ENCODE peak calls at places on chromosomes 1 and 21, in nine cellular contexts. H is IMR-90, K is H54, Y is esophagus muscularis mucosa, S is transverse colon, G is stomach, E is breast epithelium, I is ovary, X is adrenal gland. B is an unnamed sample.

GRCh38 chr1:76942549-76942948 is 75.3 kb downstream of the ST6GALNAC5 start:
- DNase-seq in K (no peak), I (no peak), G (no peak), E (no peak), S (no peak), H (peak), X (no peak), Y (no peak), B (no peak)

GRCh38 chr21:32096411-32096810 is 182.4 kb downstream of the MIS18A start:
- DNase-seq in H (no peak), I (no peak), S (no peak), Y (no peak), E (no peak), X (no peak), G (no peak), K (peak), B (no peak)

GRCh38 chr1:101587749-101588148 is 350.9 kb downstream of the S1PR1 start:
- DNase-seq in I (peak), S (peak), X (peak), G (no peak), K (no peak), H (peak), Y (no peak), E (no peak), B (peak)

GRCh38 chr21:45493401-45494001 is 48.7 kb downstream of the SLC19A1 start:
- DNase-seq in S (no peak), G (no peak), I (no peak), X (no peak), K (no peak), Y (no peak), E (no peak), H (no peak), B (no peak)

GRCh38 chr1:77824083-77824482 is 44.6 kb downstream of the MIGA1 start:
- DNase-seq in H (peak), Y (no peak), X (no peak), E (no peak), G (no peak), S (no peak), K (no peak), I (no peak), B (peak)

GRCh38 chr1:31239653-31240241 is at the start of gene NKAIN1:
- DNase-seq in I (no peak), Y (no peak), H (peak), E (no peak), S (no peak), G (no peak), X (peak), K (no peak), B (peak)

GRCh38 chr1:27855085-27855484 is 17.3 kb upstream of the THEMIS2 start:
- DNase-seq in I (no peak), E (no peak), Y (no peak), S (no peak), X (no peak), K (no peak), H (no peak), G (no peak), B (no peak)

GRCh38 chr1:163668472-163668871 is 346.7 kb downstream of the NUF2 start:
- DNase-seq in K (no peak), Y (no peak), G (no peak), I (no peak), E (no peak), H (no peak), S (no peak), X (no peak), B (no peak)

GRCh38 chr1:234276389-234276788 is 96.9 kb upstream of the COA6 start:
- DNase-seq in I (no peak), X (no peak), E (no peak), G (no peak), S (no peak), H (no peak), K (no peak), Y (no peak), B (no peak)

GRCh38 chr1:229088711-229089110 is 182.2 kb upstream of the RAB4A start:
- DNase-seq in K (no peak), H (no peak), I (no peak), X (no peak), G (no peak), E (no peak), Y (no peak), S (no peak), B (no peak)

GRCh38 chr1:161784963-161785362 is 18.8 kb downstream of the ATF6 start:
- DNase-seq in E (no peak), X (peak), H (no peak), S (no peak), Y (no peak), I (no peak), G (no peak), K (no peak), B (no peak)

GRCh38 chr1:66364578-66365391 is 169.2 kb upstream of the SGIP1 start:
- DNase-seq in K (no peak), X (no peak), E (no peak), H (peak), Y (no peak), S (no peak), I (no peak), G (no peak), B (no peak)

GRCh38 chr1:211356723-211357418 is 30.2 kb downstream of the TRAF5 start:
- DNase-seq in I (no peak), Y (no peak), E (no peak), K (no peak), S (no peak), H (peak), X (no peak), G (no peak), B (no peak)

GRCh38 chr1:90122679-90123340 is 127.9 kb downstream of the ZNF326 start:
- DNase-seq in H (no peak), S (no peak), Y (no peak), E (no peak), I (no peak), G (no peak), X (no peak), K (no peak), B (peak)

GRCh38 chr1:226446058-226446457 is 38.2 kb upstream of the PARP1 start:
- DNase-seq in X (no peak), Y (no peak), I (no peak), G (no peak), E (no peak), K (no peak), H (no peak), S (no peak), B (no peak)

GRCh38 chr1:29991025-29991424 is 732.4 kb downstream of the MATN1 start:
- DNase-seq in E (no peak), G (no peak), I (no peak), Y (peak), H (no peak), S (peak), K (no peak), X (no peak), B (no peak)

GRCh38 chr1:5509664-5510452 is 482.4 kb downstream of the NPHP4 start:
- DNase-seq in E (no peak), G (peak), Y (no peak), S (peak), H (peak), K (peak), X (peak), I (peak), B (peak)

GRCh38 chr1:161771166-161771565 is 5.0 kb downstream of the ATF6 start:
- DNase-seq in X (no peak), S (no peak), K (no peak), G (no peak), E (no peak), Y (no peak), I (no peak), H (no peak), B (no peak)

GRCh38 chr21:42063206-42063577 is 7.9 kb upstream of the UMODL1 start:
- DNase-seq in Y (no peak), X (peak), K (no peak), S (peak), G (peak), I (no peak), H (no peak), E (no peak), B (peak)

GRCh38 chr1:209641216-209642181 is 10.7 kb downstream of the LAMB3 start:
- DNase-seq in H (no peak), E (no peak), X (peak), Y (no peak), I (peak), S (peak), G (no peak), K (no peak), B (peak)

GRCh38 chr1:212359794-212360479 is 54.7 kb downstream of the PACC1 start:
- DNase-seq in G (no peak), S (no peak), Y (no peak), I (no peak), E (no peak), H (no peak), K (no peak), X (no peak), B (no peak)

DNA sequence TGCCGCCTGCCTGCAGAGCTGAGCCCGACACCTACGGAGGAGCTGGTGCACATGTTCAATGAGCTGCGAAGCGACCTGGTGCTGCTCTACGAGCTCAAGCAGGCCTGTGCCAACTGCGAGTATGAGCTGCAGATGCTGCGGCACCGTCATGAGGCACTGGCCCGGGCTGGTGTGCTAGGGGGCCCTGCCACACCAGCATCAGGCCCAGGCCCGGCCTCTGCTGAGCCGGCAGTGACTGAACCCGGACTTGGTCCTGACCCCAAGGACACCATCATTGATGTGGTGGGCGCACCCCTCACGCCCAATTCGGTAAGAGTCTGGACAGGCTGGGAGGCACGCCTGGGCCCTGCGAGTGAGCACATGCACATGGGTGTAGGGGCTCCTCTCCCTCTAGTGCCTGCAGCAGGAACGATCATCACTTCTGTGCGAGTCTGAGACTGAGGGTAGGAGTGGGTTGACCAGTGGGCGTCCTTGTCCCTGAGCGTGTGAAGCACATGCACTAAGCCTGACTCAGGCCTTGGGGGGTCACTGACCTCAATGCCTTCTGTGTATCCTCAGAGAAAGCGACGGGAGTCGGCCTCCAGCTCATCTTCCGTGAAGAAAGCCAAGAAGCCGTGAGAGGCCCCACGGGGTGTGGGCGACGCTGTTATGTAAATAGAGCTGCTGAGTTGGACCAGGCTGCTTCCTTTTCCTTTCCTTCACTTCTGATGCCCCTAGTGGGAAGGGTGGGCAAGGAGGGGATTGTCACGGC is 6.9 kb downstream of the DMAP1 start:
- DNase-seq in K (no peak), I (no peak), Y (no peak), S (no peak), H (peak), E (no peak), X (peak), G (no peak), B (peak)
- TF ChIP-seq POLR2A in K (no peak), I (no peak), Y (no peak), S (no peak), H (no peak), E (no peak), X (no peak), G (no peak), B (no peak)

GRCh38 chr1:24900985-24901781 is 28.9 kb downstream of the RUNX3 start:
- DNase-seq in G (peak), S (peak), E (no peak), I (no peak), K (no peak), H (no peak), X (no peak), Y (no peak), B (no peak)
- TF ChIP-seq POLR2A in G (no peak), S (no peak), E (no peak), I (no peak), K (no peak), H (no peak), X (no peak), Y (no peak), B (no peak)

DNA sequence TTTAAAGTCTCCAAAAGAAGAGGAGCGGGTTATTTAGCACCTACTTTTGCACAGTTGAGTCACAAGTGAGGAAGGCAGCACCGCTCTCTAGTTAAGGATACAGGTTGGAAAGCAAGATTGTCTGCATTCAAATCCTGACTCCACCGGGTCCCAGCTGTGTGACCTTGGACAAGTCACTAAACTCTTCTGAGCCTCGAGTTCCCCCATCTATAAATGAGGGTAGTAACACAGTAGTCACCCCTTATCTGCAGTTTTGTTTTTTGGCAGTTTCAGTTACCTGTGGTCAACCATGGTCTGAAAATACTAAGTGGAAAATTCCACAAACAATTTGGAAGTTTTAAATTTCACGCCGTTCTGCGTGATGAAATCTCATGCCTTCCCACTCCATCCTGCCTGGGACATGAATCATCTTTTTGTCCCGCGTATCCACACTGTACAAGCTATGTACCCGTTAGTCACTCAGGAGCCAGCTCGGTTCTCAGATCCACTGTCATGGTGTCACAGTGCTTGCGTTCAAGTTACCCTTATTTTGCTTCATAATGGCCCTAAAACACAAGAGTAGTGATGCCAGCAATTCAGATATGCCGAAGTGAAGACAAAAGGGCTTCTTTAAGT is 49.4 kb downstream of the CAPZB start:
- DNase-seq in H (peak), G (no peak), Y (no peak), K (no peak), E (no peak), I (peak), X (no peak), S (no peak), B (no peak)
- TF ChIP-seq POLR2A in H (no peak), G (no peak), Y (no peak), K (no peak), E (no peak), I (no peak), X (no peak), S (no peak), B (no peak)

GRCh38 chr1:84146375-84147032 is 2.4 kb downstream of the PRKACB start:
- DNase-seq in S (no peak), H (peak), X (no peak), G (no peak), K (no peak), I (no peak), Y (no peak), E (no peak), B (no peak)

GRCh38 chr1:84148758-84149157 is 4.7 kb downstream of the PRKACB start:
- DNase-seq in S (no peak), X (no peak), E (no peak), G (no peak), H (no peak), I (no peak), K (no peak), Y (no peak), B (no peak)

GRCh38 chr1:84141177-84142003 is 2.7 kb upstream of the PRKACB start:
- DNase-seq in I (no peak), E (no peak), X (no peak), G (no peak), H (peak), Y (no peak), K (no peak), S (no peak), B (no peak)

GRCh38 chr1:84145051-84145450 is 980 bp downstream of the PRKACB start:
- DNase-seq in S (peak), Y (no peak), H (peak), I (no peak), G (no peak), K (no peak), E (no peak), X (no peak), B (no peak)

DNA sequence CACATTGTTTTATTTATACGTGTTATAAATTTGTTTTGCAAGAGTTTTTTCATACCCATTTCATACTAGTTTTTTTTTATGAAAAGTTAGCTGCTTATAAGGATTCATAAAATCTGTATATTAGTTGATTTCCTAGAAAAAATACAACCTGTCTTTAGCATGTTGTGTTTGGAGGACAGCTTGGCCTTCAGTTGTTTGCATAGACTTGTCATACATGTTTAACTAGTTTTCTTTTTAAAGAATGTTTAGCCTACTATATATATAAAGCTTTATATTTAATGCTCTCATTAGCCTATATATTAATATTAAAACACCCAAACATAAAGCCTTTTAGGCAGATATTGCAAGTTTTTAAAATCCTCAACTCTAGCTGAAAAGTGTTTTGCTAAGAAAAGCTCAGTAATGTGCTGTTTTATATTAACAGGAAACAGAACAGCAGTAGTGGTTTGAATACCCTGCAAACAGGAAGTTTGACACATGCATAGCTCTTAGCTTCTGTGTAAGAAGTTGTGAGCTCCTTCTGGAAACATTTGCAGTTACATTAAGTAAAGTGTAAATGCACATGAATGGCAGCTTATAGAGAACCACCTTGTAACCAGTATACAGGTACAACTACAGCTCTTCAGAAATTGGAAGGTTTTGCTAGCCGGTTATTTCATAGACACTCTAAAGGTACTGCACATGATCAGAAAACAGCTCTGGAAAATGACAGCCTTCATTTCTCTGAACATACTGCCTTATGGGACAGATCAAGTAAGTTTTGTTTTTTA is at the start of gene PRKACB:
- DNase-seq in Y (no peak), K (no peak), E (no peak), H (peak), G (no peak), S (no peak), X (no peak), I (no peak), B (no peak)
- TF ChIP-seq POLR2A in Y (no peak), K (no peak), E (no peak), H (no peak), G (no peak), S (peak), X (no peak), I (no peak), B (peak)

B was measured in body of pancreas.